ENCODE peak calls at places on chromosomes 5 and 9, in four cellular contexts. T is activated gamma-delta T cell treated with anti-CD3 and anti-CD28 coated beads, Interleukin-2, amount 50 U/mL, for 16 hours; G is H7; X is KBM-7. Q is an unnamed sample.

GRCh38 chr5:82911902-82912301 is 165.3 kb downstream of the TMEM167A start:
- DNase-seq in T (no peak), G (no peak), X (no peak), Q (no peak)

GRCh38 chr9:12973702-12974101 is 198.9 kb downstream of the LURAP1L start:
- DNase-seq in T (no peak), G (no peak), X (no peak), Q (no peak)

GRCh38 chr9:12708562-12709298 is 15.5 kb downstream of the TYRP1 start:
- DNase-seq in T (no peak), G (no peak), X (no peak), Q (no peak)

GRCh38 chr5:135326296-135327240 is 72.5 kb downstream of the MACROH2A1 start:
- DNase-seq in T (no peak), G (peak), X (no peak), Q (no peak)

GRCh38 chr5:53712327-53712726 is 151.9 kb downstream of the NDUFS4 start:
- DNase-seq in T (no peak), G (no peak), X (no peak), Q (no peak)

GRCh38 chr5:149062371-149063016 is 368 bp downstream of the SH3TC2 start:
- DNase-seq in T (no peak), G (no peak), X (peak), Q (peak)

GRCh38 chr5:127042593-127042992 is 12.2 kb upstream of the MARCHF3 start:
- DNase-seq in T (no peak), G (no peak), X (peak), Q (peak)

GRCh38 chr5:147782053-147783028 is at the start of gene JAKMIP2:
- DNase-seq in T (peak), G (peak), X (peak), Q (no peak)

GRCh38 chr5:108481355-108481931 is 99.5 kb upstream of the FBXL17 start:
- DNase-seq in T (no peak), G (peak), X (peak), Q (peak)

GRCh38 chr5:66239034-66239433 is 94.9 kb downstream of the SREK1 start:
- DNase-seq in T (no peak), G (peak), X (peak), Q (no peak)

GRCh38 chr5:143650296-143650695 is 161.7 kb upstream of the HMHB1 start:
- DNase-seq in T (no peak), G (no peak), X (no peak), Q (no peak)

GRCh38 chr9:121294866-121295661 is 27.1 kb downstream of the GSN start:
- DNase-seq in T (no peak), G (no peak), X (no peak), Q (no peak)

GRCh38 chr9:20732118-20732517 is 48.1 kb downstream of the FOCAD start:
- DNase-seq in T (no peak), G (no peak), X (peak), Q (no peak)

GRCh38 chr5:126742425-126742824 is 34.5 kb upstream of the LMNB1 start:
- DNase-seq in T (no peak), G (no peak), X (no peak), Q (no peak)